ENCODE peak calls at places on chromosomes 5 and 9, in ten cellular contexts. H is GM12865; Z is MM.1S; E is stimulated activated CD8-positive, alpha-beta memory T cell treated with anti-CD3 and anti-CD28 coated beads, Interleukin-15, amount 100 ng/mL, for 4 hours; X is EL; P is left kidney; W is COLO829; C is heart right ventricle; Y is SW480; O is fibroblast of pulmonary artery. T is an unnamed sample.

GRCh38 chr5:64649512-64649911 is 40.8 kb upstream of the SHISAL2B start:
- DNase-seq in H (no peak), Z (no peak), W (no peak), P (no peak), O (no peak), X (no peak), C (no peak), E (no peak), Y (no peak), T (no peak)

GRCh38 chr5:32323741-32324140 is 11.0 kb upstream of the MTMR12 start:
- DNase-seq in E (no peak), Y (no peak), O (no peak), P (no peak), X (no peak), H (no peak), W (no peak), C (no peak), Z (no peak), T (no peak)

GRCh38 chr5:160287378-160288051 is 24.8 kb downstream of the CCNJL start:
- DNase-seq in W (peak), Y (no peak), X (peak), Z (no peak), P (peak), O (peak), C (peak), E (no peak), H (no peak), T (no peak)

GRCh38 chr9:88090151-88090581 is 48.1 kb downstream of the SPATA31C2 start:
- DNase-seq in W (no peak), Z (no peak), O (peak), X (no peak), C (peak), E (no peak), H (no peak), Y (no peak), P (peak), T (no peak)

GRCh38 chr9:20243866-20244647 is 378.2 kb downstream of the MLLT3 start:
- DNase-seq in C (no peak), W (no peak), E (no peak), X (no peak), O (no peak), Y (no peak), H (no peak), P (peak), Z (no peak), T (no peak)

GRCh38 chr9:12843735-12844134 is 68.9 kb downstream of the LURAP1L start:
- DNase-seq in Y (no peak), H (no peak), C (no peak), X (no peak), Z (no peak), E (no peak), O (no peak), W (no peak), P (no peak), T (no peak)

GRCh38 chr5:72394688-72395087 is 74.5 kb downstream of the PTCD2 start:
- DNase-seq in C (no peak), O (peak), E (no peak), Y (no peak), X (no peak), Z (peak), P (peak), W (no peak), H (peak), T (no peak)

GRCh38 chr9:38699337-38699736 is 20.6 kb downstream of the FAM240B start:
- DNase-seq in C (no peak), P (no peak), H (no peak), W (no peak), X (no peak), Y (no peak), O (no peak), E (no peak), Z (no peak), T (no peak)

GRCh38 chr9:135693265-135693664 is 6.0 kb downstream of the SOHLH1 start:
- DNase-seq in E (no peak), O (no peak), X (no peak), W (no peak), Y (no peak), H (no peak), Z (no peak), C (no peak), P (no peak), T (no peak)

GRCh38 chr9:27505744-27506161 is 18.3 kb upstream of the IFNK start:
- DNase-seq in O (no peak), C (no peak), P (no peak), H (no peak), Z (no peak), E (no peak), W (no peak), Y (no peak), X (no peak), T (no peak)

GRCh38 chr9:89410709-89411111 is 87.2 kb downstream of the SEMA4D start:
- DNase-seq in H (peak), E (no peak), Y (peak), Z (no peak), C (no peak), O (no peak), P (no peak), W (no peak), X (peak), T (no peak)

GRCh38 chr5:177067491-177067890 is 19.2 kb upstream of the FGFR4 start:
- DNase-seq in H (no peak), C (no peak), O (no peak), P (no peak), X (peak), W (no peak), Y (no peak), Z (no peak), E (no peak), T (no peak)

GRCh38 chr5:177447066-177447610 is 524 bp downstream of the PRR7 start:
- DNase-seq in X (peak), H (peak), P (peak), O (peak), Z (peak), C (no peak), E (no peak), Y (peak), W (no peak), T (no peak)

GRCh38 chr9:20984471-20984870 is 47.0 kb downstream of the HACD4 start:
- DNase-seq in P (no peak), Z (no peak), X (no peak), O (no peak), Y (no peak), H (no peak), C (no peak), W (no peak), E (no peak), T (no peak)

GRCh38 chr5:88660326-88660946 is 222.5 kb downstream of the MEF2C start:
- DNase-seq in C (no peak), X (peak), E (no peak), Y (peak), Z (peak), W (no peak), O (no peak), P (no peak), H (peak), T (peak)

GRCh38 chr5:3660630-3661029 is 65.0 kb downstream of the IRX1 start:
- DNase-seq in W (no peak), X (no peak), O (no peak), E (no peak), Z (no peak), C (no peak), Y (no peak), P (no peak), H (no peak), T (no peak)

GRCh38 chr5:72167790-72168189 is 60.5 kb downstream of the MAP1B start:
- DNase-seq in Z (no peak), P (no peak), Y (no peak), O (peak), C (no peak), H (no peak), E (no peak), W (no peak), X (no peak), T (no peak)

GRCh38 chr9:10876333-10876732 is 263.5 kb upstream of the PTPRD start:
- DNase-seq in E (no peak), Y (no peak), O (peak), X (no peak), C (no peak), W (peak), P (no peak), H (no peak), Z (no peak), T (no peak)

GRCh38 chr9:116152941-116153764 is 438 bp upstream of the PAPPA start:
- DNase-seq in X (peak), P (peak), H (no peak), W (no peak), E (no peak), Y (no peak), Z (no peak), O (peak), C (no peak), T (no peak)

GRCh38 chr5:136720674-136721073 is 355.3 kb upstream of the TRPC7 start:
- DNase-seq in Z (no peak), Y (no peak), O (no peak), H (no peak), W (no peak), P (no peak), E (no peak), X (no peak), C (no peak), T (no peak)

GRCh38 chr5:102782245-102782872 is 27.3 kb downstream of the PAM start:
- DNase-seq in Y (no peak), Z (no peak), X (no peak), C (no peak), P (no peak), O (no peak), H (no peak), E (no peak), W (no peak), T (no peak)

GRCh38 chr5:78647838-78648358 is 674 bp downstream of the LHFPL2 start:
- DNase-seq in O (peak), X (peak), E (no peak), Z (no peak), W (no peak), Y (peak), C (peak), H (no peak), P (peak), T (no peak)

GRCh38 chr9:91549177-91549576 is 125.5 kb upstream of the NFIL3 start:
- DNase-seq in H (no peak), E (no peak), O (no peak), Y (no peak), C (no peak), Z (no peak), P (no peak), X (no peak), W (no peak), T (no peak)

GRCh38 chr9:37100317-37100716 is 20.1 kb upstream of the ZCCHC7 start:
- DNase-seq in Z (no peak), W (no peak), E (no peak), Y (peak), C (no peak), P (no peak), H (no peak), O (no peak), X (no peak), T (no peak)

GRCh38 chr5:101915559-101915958 is 380.5 kb downstream of the SLCO4C1 start:
- DNase-seq in Y (no peak), E (no peak), X (no peak), W (no peak), O (no peak), H (no peak), C (no peak), P (no peak), Z (no peak), T (no peak)

GRCh38 chr9:109458453-109459211 is 39.5 kb downstream of the PTPN3 start:
- DNase-seq in O (no peak), H (no peak), P (no peak), Y (no peak), E (no peak), W (no peak), Z (no peak), C (no peak), X (no peak), T (no peak)

GRCh38 chr9:133234577-133235322 is 25.7 kb upstream of the OBP2B start:
- DNase-seq in H (no peak), Z (no peak), C (no peak), W (no peak), P (no peak), E (no peak), X (no peak), Y (no peak), O (no peak), T (no peak)

GRCh38 chr5:125455041-125455440 is 708.6 kb upstream of the ZNF608 start:
- DNase-seq in W (no peak), X (peak), E (no peak), H (no peak), Z (no peak), C (no peak), P (no peak), O (peak), Y (no peak), T (no peak)

GRCh38 chr9:123378028-123378427 is 22.0 kb downstream of the CRB2 start:
- DNase-seq in Y (no peak), O (no peak), E (no peak), W (no peak), P (no peak), X (no peak), Z (no peak), C (no peak), H (no peak), T (no peak)

GRCh38 chr5:159135896-159136531 is 36.3 kb upstream of the EBF1 start:
- DNase-seq in W (peak), P (no peak), Y (peak), O (peak), X (peak), E (no peak), H (no peak), Z (no peak), C (no peak), T (no peak)

GRCh38 chr9:121781143-121781542 is 129.7 kb downstream of the DAB2IP start:
- DNase-seq in Z (no peak), H (no peak), P (no peak), Y (no peak), E (no peak), X (no peak), W (no peak), C (no peak), O (no peak), T (no peak)

GRCh38 chr9:93667627-93668026 is 91.2 kb downstream of the PHF2 start:
- DNase-seq in E (no peak), O (no peak), C (no peak), W (no peak), Y (no peak), X (no peak), Z (no peak), H (no peak), P (no peak), T (peak)

GRCh38 chr5:10645146-10645545 is 81.3 kb downstream of the ANKRD33B start:
- DNase-seq in X (peak), Z (no peak), W (no peak), H (no peak), O (no peak), E (no peak), C (no peak), Y (no peak), P (no peak), T (peak)

GRCh38 chr5:120256376-120256775 is 207.7 kb upstream of the PRR16 start:
- DNase-seq in W (no peak), E (no peak), X (no peak), Y (no peak), C (no peak), P (no peak), H (no peak), Z (no peak), O (no peak), T (no peak)

GRCh38 chr9:4499917-4500316 is 9.6 kb downstream of the SLC1A1 start:
- DNase-seq in Z (no peak), Y (no peak), P (no peak), O (no peak), C (no peak), W (no peak), H (no peak), E (no peak), X (no peak), T (no peak)

GRCh38 chr5:97874491-97874890 is 691.4 kb upstream of the RIOK2 start:
- DNase-seq in O (no peak), Y (no peak), P (no peak), C (no peak), H (no peak), E (no peak), Z (no peak), X (peak), W (no peak), T (no peak)

T was measured in natural killer cell treated with Interleukin-12 subunit alpha and Interleukin-12 subunit beta and Interleukin-15 and Interleukin-18, amount 100 ng/mL, for 72 hours.